ENCODE peak calls at places on chromosomes 4 and X, in five cellular contexts. One of them, this sample, is unnamed.

GRCh38 chr4:176340871-176341685 is 21.3 kb downstream of the SPCS3 start:
- DNase-seq in mesothelial cell of epicardium: no peak
- DNase-seq in omental fat pad: no peak
- DNase-seq in cardiac muscle cell: peak; percentile 75
- DNase-seq in stomach: no peak
- DNase-seq in this sample: no peak

GRCh38 chr4:82592639-82593038 is 30.9 kb upstream of the TMEM150C start:
- DNase-seq in mesothelial cell of epicardium: no peak
- DNase-seq in omental fat pad: no peak
- DNase-seq in cardiac muscle cell: no peak
- DNase-seq in stomach: no peak
- DNase-seq in this sample: no peak

GRCh38 chr4:145326491-145326890 is 146.1 kb upstream of the OTUD4 start:
- DNase-seq in mesothelial cell of epicardium: no peak
- DNase-seq in omental fat pad: no peak
- DNase-seq in cardiac muscle cell: no peak
- DNase-seq in stomach: no peak
- DNase-seq in this sample: no peak

GRCh38 chrX:155534800-155535199 is 76.4 kb upstream of the F8A3 start:
- DNase-seq in mesothelial cell of epicardium: no peak
- DNase-seq in omental fat pad: no peak
- DNase-seq in cardiac muscle cell: peak; percentile 2
- DNase-seq in stomach: no peak
- DNase-seq in this sample: no peak

GRCh38 chr4:102809190-102809589 is 18.2 kb downstream of the UBE2D3 start:
- DNase-seq in mesothelial cell of epicardium: no peak
- DNase-seq in omental fat pad: no peak
- DNase-seq in cardiac muscle cell: no peak
- DNase-seq in stomach: no peak
- DNase-seq in this sample: no peak

GRCh38 chrX:97119474-97120109 is 235.9 kb downstream of the RPA4 start:
- DNase-seq in mesothelial cell of epicardium: no peak
- DNase-seq in omental fat pad: no peak
- DNase-seq in cardiac muscle cell: no peak
- DNase-seq in stomach: no peak
- DNase-seq in this sample: no peak

GRCh38 chr4:5979981-5980380 is 38.2 kb downstream of the C4orf50 start:
- DNase-seq in mesothelial cell of epicardium: no peak
- DNase-seq in omental fat pad: no peak
- DNase-seq in cardiac muscle cell: no peak
- DNase-seq in stomach: peak; percentile 24
- DNase-seq in this sample: no peak

GRCh38 chrX:117973175-117974075 is 143.2 kb downstream of the KLHL13 start:
- DNase-seq in mesothelial cell of epicardium: no peak
- DNase-seq in omental fat pad: no peak
- DNase-seq in cardiac muscle cell: no peak
- DNase-seq in stomach: no peak
- DNase-seq in this sample: no peak

GRCh38 chr4:170423137-170423536 is 333.4 kb upstream of the AADAT start:
- DNase-seq in mesothelial cell of epicardium: no peak
- DNase-seq in omental fat pad: no peak
- DNase-seq in cardiac muscle cell: no peak
- DNase-seq in stomach: no peak
- DNase-seq in this sample: no peak

GRCh38 chr4:108830509-108831244 is 67.8 kb upstream of the ETNPPL start:
- DNase-seq in mesothelial cell of epicardium: peak; percentile 54
- DNase-seq in omental fat pad: no peak
- DNase-seq in cardiac muscle cell: peak; percentile 67
- DNase-seq in stomach: peak; percentile 61
- DNase-seq in this sample: no peak

GRCh38 chr4:108834167-108834566 is 71.3 kb upstream of the ETNPPL start:
- DNase-seq in mesothelial cell of epicardium: no peak
- DNase-seq in omental fat pad: no peak
- DNase-seq in cardiac muscle cell: peak; percentile 42
- DNase-seq in stomach: no peak
- DNase-seq in this sample: no peak

GRCh38 chr4:108834787-108835384 is 72.0 kb upstream of the ETNPPL start:
- DNase-seq in mesothelial cell of epicardium: no peak
- DNase-seq in omental fat pad: no peak
- DNase-seq in cardiac muscle cell: peak; percentile 66
- DNase-seq in stomach: no peak
- DNase-seq in this sample: no peak

GRCh38 chr4:108829981-108830492 is 67.2 kb upstream of the ETNPPL start:
- DNase-seq in mesothelial cell of epicardium: no peak
- DNase-seq in omental fat pad: no peak
- DNase-seq in cardiac muscle cell: peak; percentile 27
- DNase-seq in stomach: no peak
- DNase-seq in this sample: no peak

DNA sequence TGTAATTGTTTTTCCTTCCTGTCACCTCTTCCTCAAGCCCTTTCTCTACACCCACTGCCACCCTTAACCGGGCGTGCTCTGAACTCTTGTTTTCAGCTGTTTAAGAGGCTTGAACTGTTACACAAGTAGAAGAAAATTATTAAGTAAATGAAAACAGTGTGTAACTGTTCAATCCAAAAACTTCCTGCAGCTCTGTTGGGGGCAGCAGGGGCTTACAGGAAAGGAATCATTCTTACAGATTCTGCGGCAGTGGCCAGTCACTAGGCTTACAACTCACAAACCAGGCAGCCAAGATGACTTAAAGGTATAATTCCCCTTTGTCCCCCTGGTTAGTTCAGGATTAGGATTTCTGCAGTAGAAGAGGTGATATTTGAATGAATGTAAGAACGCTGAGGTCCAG is 70.2 kb upstream of the ETNPPL start:
- DNase-seq in mesothelial cell of epicardium: no peak
- DNase-seq in omental fat pad: no peak
- DNase-seq in cardiac muscle cell: peak; percentile 70
- DNase-seq in stomach: no peak
- DNase-seq in this sample: no peak
- TF ChIP-seq CTCF in mesothelial cell of epicardium: no peak
- TF ChIP-seq CTCF in omental fat pad: no peak
- TF ChIP-seq CTCF in cardiac muscle cell: peak; percentile 40
- TF ChIP-seq CTCF in stomach: no peak
- TF ChIP-seq CTCF in this sample: no peak

GRCh38 chrX:38985375-38985774 is 184.1 kb downstream of the MID1IP1 start:
- DNase-seq in mesothelial cell of epicardium: no peak
- DNase-seq in omental fat pad: no peak
- DNase-seq in cardiac muscle cell: peak; percentile 41
- DNase-seq in stomach: no peak
- DNase-seq in this sample: no peak
- TF ChIP-seq CTCF in mesothelial cell of epicardium: no peak
- TF ChIP-seq CTCF in omental fat pad: no peak
- TF ChIP-seq CTCF in cardiac muscle cell: peak; percentile 30
- TF ChIP-seq CTCF in stomach: no peak
- TF ChIP-seq CTCF in this sample: no peak

GRCh38 chrX:111244238-111244750 is 26.0 kb downstream of the CAPN6 start:
- DNase-seq in mesothelial cell of epicardium: no peak
- DNase-seq in omental fat pad: no peak
- DNase-seq in cardiac muscle cell: peak; percentile 6
- DNase-seq in stomach: no peak
- DNase-seq in this sample: no peak
- TF ChIP-seq CTCF in mesothelial cell of epicardium: peak; percentile 58
- TF ChIP-seq CTCF in omental fat pad: no peak
- TF ChIP-seq CTCF in cardiac muscle cell: peak; percentile 30
- TF ChIP-seq CTCF in stomach: peak; percentile 46
- TF ChIP-seq CTCF in this sample: no peak

GRCh38 chrX:120824021-120824420 is 51.6 kb downstream of the CT47B1 start:
- DNase-seq in mesothelial cell of epicardium: no peak
- DNase-seq in omental fat pad: no peak
- DNase-seq in cardiac muscle cell: no peak
- DNase-seq in stomach: no peak
- DNase-seq in this sample: no peak

GRCh38 chrX:120819126-120819525 is 56.5 kb downstream of the CT47B1 start:
- DNase-seq in mesothelial cell of epicardium: no peak
- DNase-seq in omental fat pad: no peak
- DNase-seq in cardiac muscle cell: no peak
- DNase-seq in stomach: no peak
- DNase-seq in this sample: no peak

GRCh38 chrX:120823554-120823953 is 52.1 kb downstream of the CT47B1 start:
- DNase-seq in mesothelial cell of epicardium: no peak
- DNase-seq in omental fat pad: no peak
- DNase-seq in cardiac muscle cell: no peak
- DNase-seq in stomach: no peak
- DNase-seq in this sample: no peak
- TF ChIP-seq CTCF in mesothelial cell of epicardium: no peak
- TF ChIP-seq CTCF in omental fat pad: no peak
- TF ChIP-seq CTCF in cardiac muscle cell: no peak
- TF ChIP-seq CTCF in stomach: no peak
- TF ChIP-seq CTCF in this sample: no peak

GRCh38 chr4:156475322-156475721 is 496.3 kb downstream of the PDGFC start:
- DNase-seq in mesothelial cell of epicardium: no peak
- DNase-seq in omental fat pad: no peak
- DNase-seq in cardiac muscle cell: peak; percentile 75
- DNase-seq in stomach: no peak
- DNase-seq in this sample: no peak
- TF ChIP-seq CTCF in mesothelial cell of epicardium: no peak
- TF ChIP-seq CTCF in omental fat pad: no peak
- TF ChIP-seq CTCF in cardiac muscle cell: peak; percentile 58
- TF ChIP-seq CTCF in stomach: peak; percentile 44
- TF ChIP-seq CTCF in this sample: no peak

GRCh38 chr4:121397941-121398601 is 17.3 kb upstream of the QRFPR start:
- DNase-seq in mesothelial cell of epicardium: no peak
- DNase-seq in omental fat pad: no peak
- DNase-seq in cardiac muscle cell: no peak
- DNase-seq in stomach: no peak
- DNase-seq in this sample: no peak

GRCh38 chr4:121392426-121393086 is 11.7 kb upstream of the QRFPR start:
- DNase-seq in mesothelial cell of epicardium: no peak
- DNase-seq in omental fat pad: no peak
- DNase-seq in cardiac muscle cell: no peak
- DNase-seq in stomach: no peak
- DNase-seq in this sample: no peak

GRCh38 chr4:121397434-121397833 is 16.6 kb upstream of the QRFPR start:
- DNase-seq in mesothelial cell of epicardium: no peak
- DNase-seq in omental fat pad: no peak
- DNase-seq in cardiac muscle cell: no peak
- DNase-seq in stomach: no peak
- DNase-seq in this sample: no peak
- TF ChIP-seq CTCF in mesothelial cell of epicardium: no peak
- TF ChIP-seq CTCF in omental fat pad: no peak
- TF ChIP-seq CTCF in cardiac muscle cell: no peak
- TF ChIP-seq CTCF in stomach: no peak
- TF ChIP-seq CTCF in this sample: no peak

GRCh38 chr4:4327652-4328121 is 37.6 kb downstream of the ZBTB49 start:
- DNase-seq in mesothelial cell of epicardium: no peak
- DNase-seq in omental fat pad: no peak
- DNase-seq in cardiac muscle cell: peak; percentile 73
- DNase-seq in stomach: no peak
- DNase-seq in this sample: no peak
- TF ChIP-seq CTCF in mesothelial cell of epicardium: no peak
- TF ChIP-seq CTCF in omental fat pad: no peak
- TF ChIP-seq CTCF in cardiac muscle cell: peak; percentile 71
- TF ChIP-seq CTCF in stomach: no peak
- TF ChIP-seq CTCF in this sample: no peak

This sample was measured in activated B cell treated with CpG ODN at 0.5 μM for 24 hours.